ENCODE peak calls at places on chromosomes 13 and 19, in five cellular contexts. X, C, D, Q and H are unnamed samples.

GRCh38 chr19:14091885-14092462 is 1.4 kb upstream of the SAMD1 start:
- DNase-seq in X (peak), C (no peak), D (no peak), Q (no peak), H (peak)

GRCh38 chr19:2962018-2962670 is 15.2 kb upstream of the TLE6 start:
- DNase-seq in X (peak), C (no peak), D (peak), Q (peak), H (peak)

GRCh38 chr13:33205804-33206221 is 79.7 kb downstream of the STARD13 start:
- DNase-seq in X (no peak), C (no peak), D (no peak), Q (peak), H (no peak)

GRCh38 chr13:109782823-109783411 is 3.5 kb downstream of the IRS2 start:
- DNase-seq in X (no peak), C (no peak), D (no peak), Q (peak), H (no peak)

GRCh38 chr19:38683393-38684077 is 36.1 kb downstream of the ACTN4 start:
- DNase-seq in X (peak), C (peak), D (no peak), Q (no peak), H (no peak)

GRCh38 chr19:36771275-36772231 is 1.1 kb downstream of the ZNF850 start:
- DNase-seq in X (peak), C (peak), D (peak), Q (peak), H (peak)

GRCh38 chr13:112850273-112850672 is 118.7 kb upstream of the MCF2L start:
- DNase-seq in X (no peak), C (no peak), D (no peak), Q (no peak), H (no peak)

GRCh38 chr13:99658266-99658991 is 157.2 kb downstream of the TM9SF2 start:
- DNase-seq in X (no peak), C (no peak), D (no peak), Q (peak), H (no peak)

GRCh38 chr13:105220063-105220462 is 1315.4 kb downstream of the EFNB2 start:
- DNase-seq in X (no peak), C (no peak), D (no peak), Q (no peak), H (no peak)

GRCh38 chr19:28886708-28887107 is 326.2 kb downstream of the UQCRFS1 start:
- DNase-seq in X (no peak), C (no peak), D (no peak), Q (no peak), H (no peak)
- TF ChIP-seq TAF1 in X (no peak), C (no peak), D (no peak), Q (no peak), H (no peak)

DNA sequence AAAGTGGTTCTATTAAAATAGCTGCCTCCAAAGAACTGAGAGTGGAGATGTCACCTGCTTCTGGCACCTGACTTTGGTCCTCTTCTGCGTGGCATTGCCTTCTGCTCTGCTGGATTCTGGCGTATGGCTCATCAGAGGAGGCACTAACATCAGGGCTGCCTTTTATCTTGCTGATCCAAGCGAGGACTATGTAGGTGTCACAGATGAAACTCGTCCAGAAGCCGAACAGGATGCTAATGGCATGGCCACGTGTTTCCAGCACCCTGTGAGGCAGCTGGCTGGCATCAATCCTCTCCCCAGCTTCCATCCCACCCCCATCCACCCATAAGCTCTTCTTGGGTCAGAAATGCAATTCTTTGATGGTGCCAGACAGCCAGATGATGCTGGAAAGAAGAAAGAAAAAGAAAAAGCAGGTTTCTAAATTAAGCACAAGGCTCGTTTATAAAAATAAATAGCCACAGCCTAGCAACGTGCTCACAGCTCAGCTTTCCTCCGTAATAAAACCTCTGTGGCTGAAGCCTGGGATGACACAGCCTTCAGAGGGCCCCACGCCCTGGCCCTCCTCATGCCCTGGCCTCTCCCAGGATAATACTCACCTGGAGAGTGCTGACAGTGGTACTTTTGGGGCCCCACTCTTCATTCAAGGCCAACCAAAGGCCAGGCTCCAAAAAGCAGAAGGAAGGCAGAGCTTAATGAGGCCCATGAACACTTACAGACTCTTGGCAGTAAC is 212.9 kb upstream of the SERP2 start:
- DNase-seq in X (no peak), C (no peak), D (no peak), Q (no peak), H (no peak)
- TF ChIP-seq TAF1 in X (no peak), C (no peak), D (no peak), Q (no peak), H (no peak)

GRCh38 chr13:34207334-34207733 is 389.4 kb downstream of the RFC3 start:
- DNase-seq in X (no peak), C (no peak), D (no peak), Q (no peak), H (no peak)

GRCh38 chr13:34207872-34208271 is 389.9 kb downstream of the RFC3 start:
- DNase-seq in X (no peak), C (no peak), D (no peak), Q (no peak), H (no peak)

GRCh38 chr13:34208326-34208725 is 390.4 kb downstream of the RFC3 start:
- DNase-seq in X (no peak), C (no peak), D (no peak), Q (no peak), H (no peak)
- TF ChIP-seq TAF1 in X (no peak), C (no peak), D (no peak), Q (no peak), H (no peak)

DNA sequence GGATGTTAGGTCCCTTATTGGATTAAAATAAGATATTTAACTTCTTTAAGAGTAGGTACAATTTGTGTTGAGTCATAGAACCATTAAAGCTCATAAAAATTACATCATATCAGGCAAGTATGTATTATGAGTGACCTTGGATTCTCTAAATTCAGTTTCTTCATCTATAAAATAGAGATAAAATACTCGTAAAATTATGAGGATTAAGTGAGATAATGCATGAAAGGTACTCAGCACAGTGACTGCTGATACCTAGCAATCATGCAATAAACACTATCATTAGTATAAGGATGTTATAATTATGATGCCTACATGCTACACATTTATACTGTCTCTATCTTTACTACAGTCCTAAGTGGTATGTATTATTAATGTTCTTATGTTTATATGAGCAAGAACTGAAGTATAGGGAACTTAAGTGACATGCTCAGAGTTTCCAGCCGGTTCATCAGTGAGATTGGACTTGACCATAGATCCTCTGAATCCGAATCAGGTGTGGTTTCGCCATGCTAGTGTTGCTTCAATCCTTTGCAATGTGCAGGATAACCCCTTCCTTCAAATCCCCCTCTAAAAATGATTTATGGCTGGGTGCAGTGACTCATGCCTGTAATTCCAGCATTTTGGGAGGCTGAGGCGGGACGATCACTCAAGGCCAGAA is 22.9 kb upstream of the FRY start:
- DNase-seq in X (no peak), C (no peak), D (no peak), Q (no peak), H (no peak)
- TF ChIP-seq TAF1 in X (no peak), C (no peak), D (no peak), Q (no peak), H (no peak)

GRCh38 chr19:15374105-15374651 is 5.4 kb downstream of the AKAP8 start:
- DNase-seq in X (no peak), C (no peak), D (no peak), Q (peak), H (no peak)
- TF ChIP-seq TAF1 in X (no peak), C (no peak), D (no peak), Q (no peak), H (no peak)

GRCh38 chr19:1566392-1567115 is 1.6 kb downstream of the MEX3D start:
- DNase-seq in X (peak), C (peak), D (no peak), Q (peak), H (no peak)

GRCh38 chr19:1567848-1568227 is 287 bp downstream of the MEX3D start:
- DNase-seq in X (peak), C (no peak), D (no peak), Q (peak), H (no peak)

GRCh38 chr19:1568320-1569019 is at the start of gene MEX3D:
- DNase-seq in X (peak), C (no peak), D (no peak), Q (peak), H (peak)

GRCh38 chr19:1569997-1570396 is 1.9 kb upstream of the MEX3D start:
- DNase-seq in X (no peak), C (no peak), D (no peak), Q (no peak), H (no peak)

DNA sequence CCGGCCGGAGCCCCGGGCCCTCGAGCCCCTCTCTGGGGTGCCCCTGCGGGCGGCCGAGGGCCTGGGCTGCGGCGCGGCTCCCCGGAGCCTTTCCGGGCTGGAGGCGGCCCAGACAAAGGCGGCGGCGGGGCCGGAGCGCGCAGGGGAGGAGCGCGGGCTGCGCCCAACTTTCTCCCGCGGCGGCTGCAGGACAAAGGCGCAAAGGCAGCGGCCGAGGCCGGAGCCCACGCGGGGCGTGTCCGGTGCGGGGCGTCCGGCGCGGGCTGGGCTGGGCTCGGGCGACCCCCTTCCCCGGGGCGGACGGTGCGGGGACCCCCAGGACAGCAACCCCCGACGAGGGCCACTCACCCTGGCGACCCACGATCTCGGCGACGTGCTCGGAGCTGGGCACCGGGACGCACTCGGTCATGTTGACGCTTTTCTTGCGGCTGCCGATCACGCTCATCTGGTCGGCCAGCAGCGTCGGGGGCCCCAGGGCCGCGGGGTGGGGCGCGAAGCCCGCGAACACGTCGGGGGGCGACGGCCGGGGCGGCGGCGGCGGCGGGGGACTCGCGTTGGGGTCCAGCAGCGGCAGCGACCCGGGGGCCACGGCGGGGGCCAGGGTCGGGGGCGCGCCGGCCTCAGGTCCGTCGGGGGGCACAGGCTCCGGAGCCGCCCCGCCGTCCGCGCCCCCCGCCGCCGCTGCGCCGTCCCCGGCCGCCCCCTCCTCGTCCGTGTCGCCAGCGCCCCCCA is 843 bp downstream of the MEX3D start:
- DNase-seq in X (peak), C (no peak), D (no peak), Q (peak), H (no peak)
- TF ChIP-seq TAF1 in X (no peak), C (peak), D (no peak), Q (no peak), H (no peak)

GRCh38 chr19:45211751-45212381 is 33.3 kb downstream of the BLOC1S3 start:
- DNase-seq in X (peak), C (no peak), D (no peak), Q (peak), H (no peak)
- TF ChIP-seq TAF1 in X (no peak), C (no peak), D (no peak), Q (no peak), H (no peak)

GRCh38 chr13:97583884-97584497 is 150.0 kb downstream of the RAP2A start:
- DNase-seq in X (no peak), C (no peak), D (no peak), Q (no peak), H (no peak)

GRCh38 chr13:97586941-97587340 is 153.0 kb downstream of the RAP2A start:
- DNase-seq in X (no peak), C (no peak), D (no peak), Q (no peak), H (no peak)

DNA sequence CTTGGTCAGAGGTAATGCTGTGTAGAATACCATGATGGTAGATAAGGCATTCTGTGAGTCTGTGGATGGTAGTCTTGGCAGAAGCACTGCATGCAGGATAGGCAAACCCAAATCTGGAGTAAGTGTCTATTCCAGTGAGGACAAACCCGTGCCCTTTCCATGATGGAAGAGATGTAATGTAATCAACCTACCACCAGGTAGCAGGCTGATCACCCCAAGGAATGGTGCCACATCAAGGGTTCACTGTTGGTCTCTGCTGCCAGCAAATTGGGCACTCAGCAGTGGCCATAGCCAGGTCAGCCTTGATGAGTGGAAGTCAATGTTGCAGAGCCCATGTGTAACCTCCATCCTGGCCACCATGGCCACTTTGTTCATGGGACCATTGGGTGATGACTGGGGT is 155.0 kb downstream of the RAP2A start:
- DNase-seq in X (no peak), C (no peak), D (no peak), Q (no peak), H (no peak)
- TF ChIP-seq TAF1 in X (no peak), C (no peak), D (no peak), Q (no peak), H (no peak)

GRCh38 chr13:20118268-20119140 is 42.3 kb downstream of the GJA3 start:
- DNase-seq in X (peak), C (no peak), D (no peak), Q (peak), H (no peak)
- TF ChIP-seq TAF1 in X (no peak), C (no peak), D (no peak), Q (no peak), H (no peak)